ENCODE peak calls at places on chromosomes 13 and 19, in four cellular contexts. H is H9, S is tibial artery, M is neural progenitor cell. D is an unnamed sample.

GRCh38 chr13:71148391-71148790 is 718.6 kb downstream of the DACH1 start:
- DNase-seq in H (no peak), S (no peak), M (peak), D (no peak)

GRCh38 chr19:56837892-56838679 is 2.4 kb downstream of the PEG3 start:
- DNase-seq in H (no peak), S (peak), M (no peak), D (no peak)

GRCh38 chr19:11735375-11735774 is 3.4 kb downstream of the ZNF823 start:
- DNase-seq in H (no peak), M (no peak), S (no peak), D (no peak)

GRCh38 chr13:42574011-42574410 is at the start of gene TNFSF11:
- DNase-seq in S (no peak), H (peak), M (peak), D (no peak)

GRCh38 chr13:97257800-97258799 is 36.0 kb downstream of the MBNL2 start:
- DNase-seq in M (peak), H (peak), S (peak), D (peak)

GRCh38 chr19:38003427-38004099 is 96.6 kb downstream of the SIPA1L3 start:
- DNase-seq in H (peak), M (peak), S (peak), D (peak)

GRCh38 chr13:98571955-98572662 is 4.8 kb downstream of the STK24 start:
- DNase-seq in M (no peak), S (no peak), H (no peak), D (peak)

GRCh38 chr13:76792680-76793334 is 93.4 kb downstream of the KCTD12 start:
- DNase-seq in H (no peak), M (no peak), S (no peak), D (no peak)

GRCh38 chr19:50001158-50001557 is 24.0 kb downstream of the VRK3 start:
- DNase-seq in S (no peak), H (no peak), M (no peak), D (no peak)

GRCh38 chr19:40411958-40412499 is 1.1 kb downstream of the PRX start:
- DNase-seq in M (no peak), H (no peak), S (no peak), D (no peak)

GRCh38 chr19:42272989-42273406 is 3.9 kb downstream of the CIC start:
- DNase-seq in H (no peak), M (no peak), S (peak), D (no peak)

DNA sequence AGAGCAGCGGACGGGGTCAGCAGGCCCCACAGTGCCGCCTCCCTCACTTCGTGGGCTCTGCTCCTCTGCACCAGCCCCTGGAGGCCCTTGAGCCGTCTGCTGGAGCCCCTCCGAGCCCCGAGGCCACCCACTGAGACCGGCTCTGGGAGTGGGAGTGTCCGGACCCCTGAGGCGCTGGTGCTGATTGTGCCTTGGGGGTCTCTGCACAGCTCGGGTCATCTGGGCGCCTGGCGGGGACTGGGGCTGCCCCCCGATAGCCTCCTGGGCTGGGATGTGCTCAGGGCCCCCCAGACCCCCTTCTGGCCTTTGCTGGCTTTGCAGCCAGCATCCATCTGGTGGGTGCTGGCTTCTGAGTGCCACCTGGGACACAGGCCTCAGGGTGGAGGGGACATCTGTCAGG is 15.4 kb downstream of the CBARP start:
- DNase-seq in S (no peak), M (no peak), H (no peak), D (no peak)
- TF ChIP-seq CTCF in S (no peak), M (no peak), H (peak), D (no peak)

DNA sequence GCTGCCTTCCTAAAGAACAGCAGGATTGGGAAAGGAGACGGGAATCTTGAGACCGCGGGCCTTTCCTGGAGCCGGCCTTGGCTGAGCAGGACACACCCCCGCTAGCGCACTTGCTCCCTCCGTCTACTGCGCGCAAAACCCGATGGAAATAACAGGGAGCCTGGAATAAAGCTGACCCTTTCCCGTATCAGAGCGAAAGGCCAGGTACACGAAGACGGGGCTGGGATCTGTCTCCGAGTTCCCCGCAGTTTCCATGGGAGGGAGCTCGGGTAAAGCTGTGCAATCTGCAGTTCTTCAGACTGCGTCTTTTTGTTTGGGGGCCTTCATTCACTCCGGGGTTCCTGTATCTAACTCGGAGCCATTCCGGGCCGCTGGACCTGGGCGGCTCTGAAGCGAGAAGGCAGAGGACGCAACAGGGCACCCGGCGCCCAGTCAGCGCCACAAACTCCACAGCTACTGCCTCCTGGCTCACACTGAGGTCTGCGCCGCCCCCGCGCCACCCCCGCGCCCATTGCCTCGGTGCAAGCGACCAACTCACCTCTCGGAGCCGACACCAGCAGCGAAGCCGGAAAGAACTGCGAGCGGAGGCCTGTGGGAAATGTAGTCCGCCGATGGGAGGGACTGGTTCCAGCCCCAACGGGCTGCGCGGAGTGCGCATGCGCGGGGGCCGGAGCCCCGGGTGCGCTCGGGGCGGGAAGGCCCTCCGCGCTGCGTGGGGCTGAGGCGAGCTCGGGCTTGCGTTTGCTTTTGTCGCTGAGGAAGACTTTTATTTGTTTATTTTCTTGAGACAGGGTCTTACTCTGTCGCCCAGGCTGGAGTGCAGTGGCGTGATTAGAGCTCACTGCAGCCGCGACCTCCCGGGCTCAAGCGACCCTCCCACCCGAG is at the start of gene ZFP14:
- DNase-seq in M (peak), H (peak), S (peak), D (peak)
- TF ChIP-seq CTCF in M (no peak), H (peak), S (no peak), D (peak)

DNA sequence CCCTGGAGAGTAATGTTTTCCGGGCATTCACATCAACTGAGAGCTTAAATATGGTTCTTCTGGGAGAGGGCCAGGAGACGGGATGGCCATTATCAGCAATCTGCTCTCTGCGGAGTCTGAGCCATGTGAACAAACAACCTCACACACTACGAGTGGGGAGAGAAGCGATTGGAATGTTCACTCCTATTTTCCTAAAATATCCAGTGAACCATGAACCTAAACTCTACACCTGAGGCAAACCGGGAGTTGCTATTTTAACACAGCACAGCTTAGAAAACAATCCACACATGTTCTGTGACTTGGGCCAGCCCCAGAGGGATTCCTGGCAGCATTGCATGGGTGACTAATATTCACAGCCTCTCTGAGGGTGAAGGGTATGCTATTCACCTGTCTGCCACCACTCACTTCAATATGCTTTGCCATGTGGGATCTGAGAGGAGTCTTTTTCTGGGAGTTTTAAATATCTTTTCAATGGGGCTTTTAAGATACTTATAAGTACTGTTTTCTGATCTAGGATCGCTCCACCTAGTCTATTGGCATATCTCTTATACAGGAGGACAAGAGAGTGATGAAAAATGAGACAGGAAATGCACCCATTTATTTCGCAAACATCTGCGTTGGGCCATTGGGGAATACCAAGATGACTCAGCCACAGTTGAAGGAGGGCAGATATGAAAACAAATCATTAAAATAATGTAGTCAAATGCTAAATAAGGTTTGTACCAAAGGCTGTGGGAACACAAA is 72.6 kb upstream of the SERP2 start:
- DNase-seq in S (peak), M (no peak), H (no peak), D (no peak)
- TF ChIP-seq CTCF in S (peak), M (no peak), H (no peak), D (no peak)

DNA sequence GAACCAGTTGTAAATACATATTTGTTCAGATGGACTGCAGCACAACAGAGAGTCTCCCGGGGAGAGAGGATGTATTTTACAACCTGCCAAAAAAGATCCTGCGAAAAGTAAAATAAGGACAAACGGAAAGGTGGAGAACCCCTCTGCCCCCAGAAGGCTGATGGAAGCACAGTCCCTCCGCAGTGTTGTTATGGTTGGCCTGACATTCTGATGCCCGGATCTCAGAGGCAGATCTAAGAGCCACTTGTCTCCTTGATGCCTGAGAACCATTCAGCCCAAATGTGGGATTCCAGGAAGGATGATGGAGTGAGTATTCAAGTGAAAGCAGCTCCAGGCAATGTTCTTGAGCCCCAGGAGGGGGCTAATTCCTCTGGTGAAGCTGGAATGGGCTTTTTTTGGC is 458.7 kb downstream of the ZNF536 start:
- DNase-seq in H (no peak), M (no peak), S (no peak), D (no peak)
- TF ChIP-seq CTCF in H (no peak), M (no peak), S (no peak), D (no peak)